ENCODE peak calls at places on chromosome 12, in seven cellular contexts. J, H, U, X, R, G and A are unnamed samples.

GRCh38 chr12:131222271-131223139 is 268.8 kb downstream of the ADGRD1 start:
- DNase-seq in J (no peak), H (no peak), U (no peak), X (peak; percentile 37), R (peak; percentile 50), G (no peak), A (no peak)

GRCh38 chr12:78981-79380 is 12.4 kb downstream of the IQSEC3 start:
- DNase-seq in J (no peak), H (no peak), U (no peak), X (no peak), R (peak; percentile 26), G (no peak), A (no peak)

GRCh38 chr12:105053116-105053572 is 31.1 kb downstream of the ALDH1L2 start:
- DNase-seq in J (peak; percentile 79), H (peak; percentile 44), U (peak; percentile 81), X (peak; percentile 79), R (peak; percentile 75), G (peak; percentile 79), A (peak; percentile 81)

GRCh38 chr12:122790393-122791075 is 16.2 kb downstream of the CCDC62 start:
- DNase-seq in J (peak; percentile 31), H (no peak), U (peak; percentile 87), X (no peak), R (peak; percentile 54), G (peak; percentile 72), A (peak; percentile 91)

GRCh38 chr12:12726543-12727093 is 9.4 kb downstream of the CDKN1B start:
- DNase-seq in J (peak; percentile 93), H (no peak), U (no peak), X (no peak), R (no peak), G (peak; percentile 89), A (peak; percentile 21)

GRCh38 chr12:62761658-62762057 is 173.3 kb downstream of the PPM1H start:
- DNase-seq in J (no peak), H (no peak), U (no peak), X (no peak), R (no peak), G (peak; percentile 81), A (no peak)

GRCh38 chr12:95412826-95413311 is 61.1 kb upstream of the METAP2 start:
- DNase-seq in J (peak; percentile 98), H (no peak), U (no peak), X (no peak), R (no peak), G (peak; percentile 93), A (peak; percentile 57)

GRCh38 chr12:110200124-110200417 is 75.9 kb downstream of the IFT81 start:
- DNase-seq in J (peak; percentile 15), H (no peak), U (no peak), X (no peak), R (no peak), G (peak; percentile 23), A (no peak)

GRCh38 chr12:31000751-31001150 is 72.9 kb upstream of the DDX11 start:
- DNase-seq in J (peak; percentile 34), H (no peak), U (no peak), X (no peak), R (no peak), G (peak; percentile 43), A (no peak)

GRCh38 chr12:49863946-49864816 is 21.3 kb upstream of the BCDIN3D start:
- DNase-seq in J (no peak), H (no peak), U (no peak), X (no peak), R (peak; percentile 24), G (no peak), A (no peak)

GRCh38 chr12:96457191-96457930 is 32.0 kb upstream of the CFAP54 start:
- DNase-seq in J (no peak), H (no peak), U (peak; percentile 91), X (no peak), R (peak; percentile 42), G (no peak), A (peak; percentile 39)

GRCh38 chr12:48615681-48616080 is 45.8 kb upstream of the LALBA start:
- DNase-seq in J (no peak), H (no peak), U (no peak), X (no peak), R (no peak), G (no peak), A (no peak)

GRCh38 chr12:99915251-99916082 is 69.3 kb downstream of the ANKS1B start:
- DNase-seq in J (peak; percentile 65), H (no peak), U (no peak), X (no peak), R (no peak), G (peak; percentile 82), A (no peak)

GRCh38 chr12:89882051-89882450 is 173.4 kb upstream of the ATP2B1 start:
- DNase-seq in J (peak; percentile 89), H (no peak), U (peak; percentile 23), X (no peak), R (no peak), G (peak; percentile 90), A (no peak)

GRCh38 chr12:81021834-81022233 is 56.0 kb upstream of the ACSS3 start:
- DNase-seq in J (no peak), H (no peak), U (no peak), X (no peak), R (no peak), G (no peak), A (no peak)

GRCh38 chr12:115060477-115061168 is 376.6 kb upstream of the TBX3 start:
- DNase-seq in J (no peak), H (no peak), U (no peak), X (no peak), R (no peak), G (no peak), A (no peak)

GRCh38 chr12:109497675-109498074 is 20.2 kb downstream of the UBE3B start:
- DNase-seq in J (peak; percentile 79), H (no peak), U (no peak), X (no peak), R (no peak), G (peak; percentile 81), A (peak; percentile 24)

GRCh38 chr12:102474438-102475064 is 5.8 kb downstream of the IGF1 start:
- DNase-seq in J (peak; percentile 62), H (no peak), U (peak; percentile 38), X (no peak), R (no peak), G (peak; percentile 4), A (peak; percentile 44)

GRCh38 chr12:6426882-6427671 is 17.7 kb upstream of the CD27 start:
- DNase-seq in J (no peak), H (no peak), U (no peak), X (no peak), R (no peak), G (no peak), A (no peak)

GRCh38 chr12:6824962-6825381 is 3.2 kb upstream of the P3H3 start:
- DNase-seq in J (peak; percentile 52), H (no peak), U (peak; percentile 65), X (no peak), R (peak; percentile 61), G (peak; percentile 60), A (no peak)

GRCh38 chr12:75784591-75784990 is 247.0 kb downstream of the PHLDA1 start:
- DNase-seq in J (peak; percentile 14), H (no peak), U (no peak), X (no peak), R (no peak), G (peak; percentile 16), A (no peak)

GRCh38 chr12:119505001-119505400 is 88.6 kb upstream of the TMEM233 start:
- DNase-seq in J (no peak), H (no peak), U (peak; percentile 51), X (no peak), R (no peak), G (no peak), A (peak; percentile 58)

GRCh38 chr12:131454418-131455217 is 256.3 kb upstream of the SFSWAP start:
- DNase-seq in J (no peak), H (peak; percentile 63), U (peak; percentile 91), X (peak; percentile 48), R (peak; percentile 95), G (no peak), A (peak; percentile 64)

GRCh38 chr12:53221203-53222076 is 10.6 kb downstream of the RARG start:
- DNase-seq in J (peak; percentile 51), H (no peak), U (peak; percentile 82), X (peak; percentile 78), R (peak; percentile 93), G (peak; percentile 78), A (peak; percentile 68)

GRCh38 chr12:119423285-119423684 is 88.8 kb downstream of the CCDC60 start:
- DNase-seq in J (no peak), H (no peak), U (peak; percentile 89), X (no peak), R (peak; percentile 90), G (no peak), A (no peak)

GRCh38 chr12:65184858-65185229 is 15.5 kb downstream of the LEMD3 start:
- DNase-seq in J (no peak), H (no peak), U (no peak), X (no peak), R (no peak), G (no peak), A (no peak)
- H3K18ac ChIP-seq in J (no peak overlapping the region), H (no peak overlapping the region), U (no peak overlapping the region), X (no peak overlapping the region), R (no peak overlapping the region), G (no peak overlapping the region), A (no peak overlapping the region)

GRCh38 chr12:87119713-87120112 is 863.5 kb upstream of the MGAT4C start:
- DNase-seq in J (no peak), H (no peak), U (no peak), X (no peak), R (no peak), G (no peak), A (no peak)
- H3K18ac ChIP-seq in J (no peak overlapping the region), H (no peak overlapping the region), U (no peak overlapping the region), X (no peak overlapping the region), R (no peak overlapping the region), G (no peak overlapping the region), A (no peak overlapping the region)

GRCh38 chr12:56884421-56884820 is 49.8 kb downstream of the SDR9C7 start:
- DNase-seq in J (no peak), H (no peak), U (no peak), X (no peak), R (no peak), G (no peak), A (peak; percentile 5)
- H3K18ac ChIP-seq in J (no peak overlapping the region), H (no peak overlapping the region), U (no peak overlapping the region), X (no peak overlapping the region), R (no peak overlapping the region), G (no peak overlapping the region), A (no peak overlapping the region)

GRCh38 chr12:59080101-59080500 is 159.8 kb upstream of the LRIG3 start:
- DNase-seq in J (no peak), H (no peak), U (no peak), X (no peak), R (no peak), G (no peak), A (no peak)

GRCh38 chr12:59079029-59079428 is 158.7 kb upstream of the LRIG3 start:
- DNase-seq in J (no peak), H (no peak), U (no peak), X (no peak), R (no peak), G (no peak), A (no peak)

GRCh38 chr12:59077153-59077930 is 157.0 kb upstream of the LRIG3 start:
- DNase-seq in J (peak; percentile 24), H (no peak), U (peak; percentile 16), X (no peak), R (no peak), G (peak; percentile 60), A (no peak)

GRCh38 chr12:59078027-59078426 is 157.7 kb upstream of the LRIG3 start:
- DNase-seq in J (no peak), H (no peak), U (no peak), X (no peak), R (no peak), G (no peak), A (no peak)

DNA sequence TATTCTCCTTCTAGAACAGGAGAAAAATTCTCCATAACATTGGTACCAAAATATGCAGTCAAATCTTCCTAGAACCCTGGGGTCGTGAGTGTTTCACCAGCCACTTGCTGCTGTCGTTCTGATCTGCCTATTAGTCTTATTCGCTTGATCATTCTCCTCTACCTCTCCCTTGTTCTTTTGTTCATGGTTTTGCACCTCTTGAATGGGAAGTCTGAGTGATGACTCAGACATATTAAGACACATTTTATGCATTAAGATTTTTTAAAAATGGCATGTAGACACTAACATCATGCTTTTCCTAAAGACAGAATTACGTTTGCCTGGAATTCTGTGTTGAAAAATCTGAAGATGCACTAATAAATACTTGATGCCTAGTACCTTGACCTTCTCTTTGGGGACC is 159.2 kb upstream of the LRIG3 start:
- DNase-seq in J (no peak), H (no peak), U (no peak), X (no peak), R (no peak), G (no peak), A (no peak)
- H3K18ac ChIP-seq in J (no peak overlapping the region), H (no peak overlapping the region), U (no peak overlapping the region), X (no peak overlapping the region), R (no peak overlapping the region), G (no peak overlapping the region), A (no peak overlapping the region)